ENCODE peak calls at places on chromosome 4, in seven cellular contexts. W, L, Y, E, N, C and F are unnamed samples.

GRCh38 chr4:85081196-85081595 is 114.7 kb upstream of the WDFY3 start:
- DNase-seq in L (no peak), Y (no peak), E (no peak), C (no peak), N (no peak), W (no peak), F (no peak)

GRCh38 chr4:2793920-2794706 is 1.2 kb downstream of the SH3BP2 start:
- DNase-seq in W (no peak), L (peak; percentile 27), C (peak; percentile 94), N (peak; percentile 71), E (no peak), Y (no peak), F (peak; percentile 45)

GRCh38 chr4:48546336-48546735 is 56.3 kb downstream of the ZAR1 start:
- DNase-seq in C (peak; percentile 2), N (peak; percentile 40), W (peak; percentile 52), L (no peak), E (no peak), Y (peak; percentile 23), F (peak; percentile 39)

GRCh38 chr4:150217192-150217591 is 138.9 kb downstream of the DCLK2 start:
- DNase-seq in L (no peak), N (peak; percentile 58), Y (peak; percentile 23), C (peak; percentile 7), E (no peak), W (peak; percentile 87), F (peak; percentile 65)

GRCh38 chr4:158859661-158860060 is 90.8 kb downstream of the FNIP2 start:
- DNase-seq in E (no peak), W (no peak), Y (no peak), C (no peak), N (no peak), L (no peak), F (no peak)

GRCh38 chr4:128385683-128386304 is 98.2 kb upstream of the PGRMC2 start:
- DNase-seq in E (no peak), Y (no peak), N (peak; percentile 99), W (peak; percentile 80), C (peak; percentile 27), L (no peak), F (peak; percentile 87)

GRCh38 chr4:78477276-78477675 is 74.3 kb upstream of the ANXA3 start:
- DNase-seq in C (no peak), Y (no peak), N (peak; percentile 35), W (peak; percentile 60), E (no peak), L (no peak), F (no peak)

GRCh38 chr4:39044947-39045734 is 12.9 kb upstream of the TMEM156 start:
- DNase-seq in L (peak; percentile 44), E (peak; percentile 65), W (no peak), C (peak; percentile 12), N (peak; percentile 56), Y (peak; percentile 11), F (peak; percentile 46)

GRCh38 chr4:121156822-121157769 is 7.0 kb downstream of the TNIP3 start:
- DNase-seq in W (peak; percentile 15), E (peak; percentile 81), Y (peak; percentile 48), C (peak; percentile 3), L (peak; percentile 76), N (peak; percentile 54), F (peak; percentile 77)

GRCh38 chr4:119024102-119024501 is 111.5 kb upstream of the MYOZ2 start:
- DNase-seq in E (no peak), C (no peak), Y (no peak), L (no peak), W (no peak), N (no peak), F (no peak)

GRCh38 chr4:64144994-64145393 is 264.3 kb downstream of the TECRL start:
- DNase-seq in Y (no peak), N (no peak), L (no peak), E (no peak), W (no peak), C (no peak), F (no peak)

GRCh38 chr4:99887837-99888236 is 6.4 kb downstream of the LAMTOR3 start:
- DNase-seq in C (no peak), E (no peak), W (peak; percentile 46), N (peak; percentile 60), L (no peak), Y (no peak), F (peak; percentile 22)

GRCh38 chr4:184647391-184648101 is 1.7 kb downstream of the CASP3 start:
- DNase-seq in Y (no peak), L (no peak), N (peak; percentile 65), W (peak; percentile 62), E (no peak), C (no peak), F (peak; percentile 30)

GRCh38 chr4:184649026-184649970 is at the start of the genes CASP3 and PRIMPOL:
- DNase-seq in Y (peak; percentile 95), W (peak; percentile 92), C (peak; percentile 93), N (peak; percentile 95), L (peak; percentile 97), E (peak; percentile 97), F (peak; percentile 97)

GRCh38 chr4:184648220-184649025 is 824 bp downstream of the CASP3 start:
- DNase-seq in N (peak; percentile 60), W (peak; percentile 33), C (peak; percentile 40), L (peak; percentile 43), E (peak; percentile 58), Y (peak; percentile 41), F (peak; percentile 68)

GRCh38 chr4:184651899-184652298 is 2.4 kb downstream of the PRIMPOL start:
- DNase-seq in W (no peak), N (no peak), L (no peak), E (no peak), Y (no peak), C (no peak), F (peak; percentile 27)

DNA sequence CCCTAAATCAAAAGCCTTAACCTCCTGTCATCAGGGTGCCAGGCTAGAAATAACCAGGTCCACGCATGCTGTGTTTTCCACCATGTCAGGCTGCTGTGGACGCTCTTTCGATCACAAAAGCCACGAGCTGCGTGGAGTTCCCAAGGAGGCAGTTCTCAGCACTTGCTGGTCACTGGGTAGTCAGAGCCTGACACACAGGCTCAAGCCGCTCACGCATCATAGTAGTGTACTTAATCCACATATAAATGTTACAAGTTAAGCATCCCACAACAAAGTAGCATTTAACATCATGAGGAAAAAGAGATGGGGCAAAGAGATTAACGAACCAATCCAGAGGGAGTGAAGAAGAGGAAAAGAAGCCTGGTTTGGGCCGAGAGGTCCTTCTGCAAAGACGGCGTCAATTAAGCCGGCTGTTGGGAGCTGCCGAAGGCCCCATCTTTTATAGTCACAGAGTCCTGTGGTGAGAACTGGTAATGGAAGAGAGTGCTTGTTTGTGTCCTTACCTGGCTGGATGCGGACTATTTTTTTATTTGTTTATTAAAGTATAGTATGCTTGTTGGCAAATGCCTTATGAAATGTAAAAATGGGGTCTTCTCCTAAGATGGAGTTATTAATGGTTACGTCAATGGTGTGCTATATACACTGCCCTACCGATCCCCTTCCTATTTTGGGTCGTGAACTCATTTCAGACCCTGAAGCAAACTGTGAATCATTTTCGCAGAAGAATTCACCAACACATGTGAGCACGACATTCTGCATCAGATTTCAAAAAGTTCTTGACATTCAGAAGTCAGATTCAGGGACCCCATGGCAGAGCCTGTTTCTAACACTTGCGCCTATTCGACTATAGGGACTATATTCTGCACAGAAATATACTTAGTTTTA is 675 bp downstream of the PRIMPOL start:
- DNase-seq in N (peak; percentile 69), E (no peak), Y (peak; percentile 11), L (no peak), W (peak; percentile 65), C (peak; percentile 34), F (peak; percentile 60)
- H3K79me1 ChIP-seq in N (peaks cover 8% of the 10 kb centered on the region), E (no peaks in the 10 kb centered on the region), Y (no peaks in the 10 kb centered on the region), L (no peaks in the 10 kb centered on the region), W (peaks cover 31% of the 10 kb centered on the region), C (peaks cover 15% of the 10 kb centered on the region), F (peaks cover 2% of the 10 kb centered on the region)

GRCh38 chr4:153934689-153935017 is 145.8 kb upstream of the SFRP2 start:
- DNase-seq in L (no peak), N (peak; percentile 19), C (no peak), Y (no peak), E (no peak), W (no peak), F (no peak)
- H3K79me1 ChIP-seq in L (no peaks in the 10 kb centered on the region), N (no peaks in the 10 kb centered on the region), C (peaks cover 5% of the 10 kb centered on the region), Y (no peaks in the 10 kb centered on the region), E (no peaks in the 10 kb centered on the region), W (no peaks in the 10 kb centered on the region), F (no peaks in the 10 kb centered on the region)

GRCh38 chr4:155032521-155033229 is 175.8 kb upstream of the NPY2R start:
- DNase-seq in N (no peak), W (no peak), Y (no peak), L (no peak), C (no peak), E (no peak), F (no peak)

GRCh38 chr4:155037031-155037430 is 171.4 kb upstream of the NPY2R start:
- DNase-seq in N (no peak), L (no peak), W (no peak), E (no peak), Y (no peak), C (no peak), F (no peak)

GRCh38 chr4:155039162-155039561 is 169.3 kb upstream of the NPY2R start:
- DNase-seq in L (no peak), C (no peak), E (no peak), N (no peak), W (no peak), Y (no peak), F (no peak)

GRCh38 chr4:155038459-155038858 is 170.0 kb upstream of the NPY2R start:
- DNase-seq in W (no peak), E (no peak), Y (no peak), N (no peak), L (no peak), C (no peak), F (no peak)

DNA sequence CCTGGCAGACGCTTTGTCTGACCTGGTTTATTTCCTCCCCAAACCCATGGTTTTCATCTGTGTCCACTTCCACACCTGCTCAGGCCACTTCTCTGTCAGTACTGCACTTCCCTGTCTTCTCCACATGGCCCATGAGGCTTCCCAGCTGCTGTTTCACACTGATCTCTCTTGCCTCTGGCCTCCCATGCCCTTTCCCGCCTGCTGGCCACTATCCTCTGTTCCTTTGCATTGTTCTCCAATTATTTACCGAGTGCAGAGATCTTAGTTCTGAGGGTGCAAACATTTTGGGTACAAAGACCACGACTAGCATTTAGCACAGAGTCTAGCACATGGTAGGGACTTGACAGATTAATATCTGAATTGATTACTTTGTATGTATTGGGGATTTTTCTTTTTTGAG is 174.8 kb upstream of the NPY2R start:
- DNase-seq in N (no peak), W (no peak), E (no peak), Y (no peak), L (no peak), C (no peak), F (peak; percentile 3)
- H3K79me1 ChIP-seq in N (no peaks in the 10 kb centered on the region), W (no peaks in the 10 kb centered on the region), E (no peaks in the 10 kb centered on the region), Y (no peaks in the 10 kb centered on the region), L (no peaks in the 10 kb centered on the region), C (no peaks in the 10 kb centered on the region), F (no peaks in the 10 kb centered on the region)

GRCh38 chr4:72440404-72440803 is 128.6 kb downstream of the ADAMTS3 start:
- DNase-seq in E (no peak), W (no peak), N (no peak), L (no peak), C (no peak), Y (no peak), F (no peak)
- H3K79me1 ChIP-seq in E (no peaks in the 10 kb centered on the region), W (no peaks in the 10 kb centered on the region), N (peaks cover 2% of the 10 kb centered on the region), L (no peaks in the 10 kb centered on the region), C (no peaks in the 10 kb centered on the region), Y (no peaks in the 10 kb centered on the region), F (no peaks in the 10 kb centered on the region)

DNA sequence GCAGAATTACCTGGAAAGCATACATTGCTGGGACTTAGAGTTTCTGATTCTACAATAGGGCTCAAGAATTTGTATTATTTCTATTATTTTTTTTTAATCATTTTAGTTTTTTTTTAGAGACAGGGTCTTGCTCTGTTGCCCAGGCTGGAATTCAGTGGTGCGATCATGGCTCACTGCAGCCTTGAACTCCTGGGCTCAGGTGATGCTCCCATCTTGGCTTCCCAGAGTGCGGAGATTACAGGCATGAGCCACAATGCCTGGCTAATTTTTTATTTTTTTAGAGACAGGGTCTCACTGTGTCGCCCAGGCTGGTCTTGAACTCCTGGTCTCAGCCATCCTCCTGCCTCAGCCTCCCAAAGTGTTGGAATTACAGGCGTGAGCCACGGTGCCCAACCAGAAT is 92.6 kb downstream of the WWC2 start:
- DNase-seq in L (no peak), Y (no peak), E (no peak), C (no peak), W (no peak), N (no peak), F (no peak)
- H3K79me1 ChIP-seq in L (no peaks in the 10 kb centered on the region), Y (no peaks in the 10 kb centered on the region), E (peaks cover 2% of the 10 kb centered on the region), C (no peaks in the 10 kb centered on the region), W (peaks cover 58% of the 10 kb centered on the region), N (peaks cover 24% of the 10 kb centered on the region), F (peaks cover 15% of the 10 kb centered on the region)